ENCODE peak calls at places on chromosomes 2 and 18, in nine cellular contexts. Z is heart right ventricle; K is HCT116; H is neural progenitor cell; A is right lobe of liver; N is CD8-positive, alpha-beta T cell; Y is GM23248; R is naive thymus-derived CD4-positive, alpha-beta T cell; B is adrenal gland. Q is an unnamed sample. For H3K4me1, the result is how much of the 10 kb centered on the place peaks cover.

GRCh38 chr2:183898641-183899040 is 699.7 kb upstream of the ZNF804A start:
- DNase-seq in Y (no peak), N (no peak), B (no peak), Z (no peak), A (no peak), K (no peak), R (no peak), H (no peak), Q (no peak)

GRCh38 chr2:236210536-236210935 is 42.4 kb upstream of the GBX2 start:
- DNase-seq in R (no peak), Z (no peak), B (no peak), H (no peak), Y (no peak), K (no peak), A (no peak), N (no peak), Q (no peak)

GRCh38 chr18:47975701-47976100 is 45.2 kb upstream of the SMAD2 start:
- DNase-seq in N (no peak), Z (no peak), R (no peak), H (no peak), B (no peak), Y (no peak), K (no peak), A (no peak), Q (no peak)

GRCh38 chr2:120684225-120684624 is 51.4 kb upstream of the GLI2 start:
- DNase-seq in Z (no peak), Y (peak), A (no peak), B (no peak), N (no peak), R (no peak), K (no peak), H (no peak), Q (no peak)

GRCh38 chr2:240820607-240821428 is 799 bp upstream of the KIF1A start:
- DNase-seq in B (no peak), N (no peak), K (no peak), H (peak), Y (no peak), Z (no peak), R (no peak), A (no peak), Q (no peak)

GRCh38 chr2:38549066-38549465 is 53.7 kb downstream of the HNRNPLL start:
- DNase-seq in K (no peak), A (no peak), B (no peak), Y (no peak), N (no peak), Z (no peak), H (no peak), R (no peak), Q (no peak)

GRCh38 chr18:80249217-80250093 is 2.1 kb upstream of the PARD6G start:
- DNase-seq in R (no peak), A (no peak), Y (peak), N (no peak), B (no peak), K (no peak), Z (no peak), H (no peak), Q (no peak)

GRCh38 chr18:3332376-3332775 is 70.4 kb downstream of the MYL12B start:
- DNase-seq in H (no peak), A (no peak), Y (peak), Z (no peak), N (no peak), K (no peak), B (no peak), R (no peak), Q (no peak)

GRCh38 chr18:61635901-61636528 is 256.8 kb downstream of the RNF152 start:
- DNase-seq in Y (peak), Z (peak), N (no peak), K (peak), A (peak), B (peak), H (peak), R (peak), Q (peak)

GRCh38 chr2:42386684-42387083 is 25.7 kb upstream of the COX7A2L start:
- DNase-seq in R (no peak), Y (peak), H (no peak), Z (no peak), N (no peak), K (peak), A (no peak), B (no peak), Q (no peak)

GRCh38 chr2:207156451-207157161 is 9.1 kb downstream of the KLF7 start:
- DNase-seq in Y (no peak), K (no peak), R (no peak), A (no peak), Z (no peak), H (no peak), B (no peak), N (no peak), Q (no peak)

GRCh38 chr2:129193961-129194360 is 785.5 kb upstream of the RAB6C start:
- DNase-seq in H (peak), A (no peak), N (no peak), B (no peak), Z (no peak), R (no peak), Y (no peak), K (no peak), Q (no peak)

GRCh38 chr18:34352385-34353163 is 127.9 kb upstream of the NOL4 start:
- DNase-seq in R (no peak), Y (peak), K (no peak), B (no peak), A (no peak), Z (no peak), N (no peak), H (peak), Q (no peak)

DNA sequence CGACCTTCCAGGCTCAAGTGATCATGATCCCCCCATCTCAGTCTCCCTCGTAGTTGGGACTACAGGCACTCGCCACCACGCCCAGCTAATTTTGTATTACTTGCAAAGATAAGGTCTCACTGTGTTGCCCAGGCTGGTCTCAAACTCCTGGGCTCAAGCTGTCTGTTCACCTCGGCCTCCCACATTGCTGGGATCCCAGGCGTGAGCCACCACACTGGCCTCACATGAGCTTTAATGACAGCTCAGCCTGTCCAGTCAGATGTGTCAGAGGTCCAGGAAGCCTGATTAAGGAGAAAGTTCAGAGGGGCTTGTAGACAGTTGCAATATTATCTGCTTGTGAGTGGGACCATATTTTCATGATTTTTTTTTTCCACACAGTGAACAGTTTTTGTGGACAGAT is 82.0 kb downstream of the LIMS1 start:
- DNase-seq in Z (no peak), A (no peak), R (no peak), Y (no peak), K (no peak), B (no peak), N (no peak), H (no peak), Q (no peak)
- H3K4me1 ChIP-seq in Z (half or more), A (under half), R (under half), Y (under half), K (under half), B (half or more), N (under half), H (under half), Q (under half)

GRCh38 chr2:10549196-10549595 is 101.1 kb upstream of the ODC1 start:
- DNase-seq in K (no peak), Y (no peak), A (no peak), B (no peak), Z (no peak), R (no peak), N (no peak), H (no peak), Q (no peak)

GRCh38 chr2:10548626-10549025 is 100.5 kb upstream of the ODC1 start:
- DNase-seq in Y (peak), H (no peak), B (no peak), R (no peak), Z (peak), N (no peak), A (no peak), K (no peak), Q (no peak)

GRCh38 chr2:10547663-10548384 is 99.7 kb upstream of the ODC1 start:
- DNase-seq in H (peak), A (no peak), R (no peak), N (no peak), B (no peak), K (no peak), Y (no peak), Z (no peak), Q (no peak)

GRCh38 chr2:10549621-10550020 is 101.5 kb upstream of the ODC1 start:
- DNase-seq in H (no peak), K (no peak), B (no peak), R (no peak), N (no peak), A (no peak), Y (no peak), Z (no peak), Q (peak)

GRCh38 chr2:10547011-10547410 is 98.9 kb upstream of the ODC1 start:
- DNase-seq in H (no peak), N (no peak), R (no peak), B (no peak), K (no peak), Z (no peak), Y (peak), A (no peak), Q (no peak)
- H3K4me3 ChIP-seq in H (no peak), N (no peak), R (no peak), B (no peak), K (no peak), Z (no peak), Y (no peak), A (no peak), Q (no peak)

DNA sequence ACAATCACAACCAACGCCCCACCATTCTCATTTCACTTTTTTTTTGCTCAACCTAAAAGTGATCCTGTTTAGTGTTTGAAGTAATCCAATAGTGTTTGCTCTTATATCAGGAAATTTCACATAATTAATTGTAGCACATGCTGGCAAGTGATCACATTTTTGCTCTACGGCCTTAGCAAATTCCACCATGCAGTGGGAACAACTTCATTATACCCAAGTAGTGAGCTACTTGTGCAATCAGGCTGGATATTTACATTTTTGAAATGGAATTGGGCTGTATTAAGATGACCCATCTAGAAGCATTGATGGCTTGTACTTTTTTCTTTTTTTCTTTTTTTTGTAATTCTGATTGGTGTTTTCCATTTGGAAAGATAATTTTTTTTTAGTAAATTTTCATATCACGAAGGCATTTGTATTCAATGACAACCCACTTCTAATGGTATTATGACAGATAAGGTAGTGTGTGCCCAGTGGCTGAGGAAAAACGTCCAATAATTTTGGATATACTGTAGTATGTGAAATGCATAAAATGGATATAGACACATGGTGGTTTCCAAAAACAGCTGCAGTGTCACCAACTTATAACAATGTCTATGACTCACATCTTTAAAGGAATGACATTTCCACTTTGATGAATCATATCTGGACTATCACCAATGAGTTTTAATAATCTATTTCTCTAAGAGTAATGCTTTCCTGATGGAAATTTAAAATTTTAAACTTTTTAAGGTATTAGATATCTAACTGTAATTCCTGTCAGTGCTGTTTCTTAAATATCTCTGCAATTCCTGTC is 130.6 kb downstream of the COL6A3 start:
- DNase-seq in A (no peak), Z (no peak), Y (peak), H (no peak), B (no peak), R (no peak), K (no peak), N (no peak), Q (no peak)
- H3K27ac ChIP-seq in A (no peak), Z (peak), Y (peak), H (no peak), B (no peak), R (no peak), K (no peak), N (no peak), Q (no peak)

DNA sequence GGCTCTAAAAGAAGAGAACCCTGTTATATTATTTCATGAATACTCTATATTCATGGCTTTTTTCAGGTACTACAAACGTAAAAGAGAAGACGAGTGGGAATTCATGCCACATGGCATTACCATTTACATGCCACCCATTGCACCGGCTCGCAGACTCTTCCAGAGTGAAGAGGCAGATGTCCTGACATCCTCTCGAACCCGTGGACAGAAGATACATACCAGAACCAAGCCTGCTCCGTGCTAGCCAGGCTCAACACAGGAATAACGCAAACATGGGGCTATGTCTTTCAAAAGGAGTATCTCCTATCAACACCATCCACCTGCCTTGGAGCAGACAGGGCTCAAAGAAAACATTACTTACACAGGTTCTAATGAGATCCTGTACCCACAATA is 168.8 kb downstream of the THADA start:
- DNase-seq in B (no peak), K (no peak), Y (no peak), R (no peak), Z (no peak), H (no peak), A (no peak), N (no peak), Q (no peak)
- H3K4me1 ChIP-seq in B (under half), K (half or more), Y (under half), R (under half), Z (under half), H (under half), A (under half), N (under half), Q (under half)

GRCh38 chr2:85852979-85853498 is 35.8 kb downstream of the ST3GAL5 start:
- DNase-seq in Y (peak), K (no peak), H (no peak), Z (peak), A (peak), R (peak), N (peak), B (no peak), Q (peak)

GRCh38 chr2:85854897-85855296 is 33.9 kb downstream of the ST3GAL5 start:
- DNase-seq in H (no peak), K (no peak), B (no peak), A (no peak), Y (no peak), R (no peak), N (no peak), Z (no peak), Q (no peak)

GRCh38 chr2:85853499-85854165 is 35.2 kb downstream of the ST3GAL5 start:
- DNase-seq in B (no peak), R (peak), Y (no peak), H (no peak), K (no peak), A (no peak), Z (no peak), N (no peak), Q (no peak)

GRCh38 chr2:85852078-85852790 is 36.6 kb downstream of the ST3GAL5 start:
- DNase-seq in H (no peak), A (no peak), N (no peak), R (no peak), Y (no peak), K (no peak), B (no peak), Z (no peak), Q (no peak)

GRCh38 chr2:85854166-85854509 is 34.7 kb downstream of the ST3GAL5 start:
- DNase-seq in B (no peak), N (no peak), R (no peak), Z (no peak), H (no peak), A (no peak), K (no peak), Y (no peak), Q (no peak)
- H3K4me3 ChIP-seq in B (no peak), N (peak), R (peak), Z (no peak), H (no peak), A (no peak), K (no peak), Y (no peak), Q (no peak)

DNA sequence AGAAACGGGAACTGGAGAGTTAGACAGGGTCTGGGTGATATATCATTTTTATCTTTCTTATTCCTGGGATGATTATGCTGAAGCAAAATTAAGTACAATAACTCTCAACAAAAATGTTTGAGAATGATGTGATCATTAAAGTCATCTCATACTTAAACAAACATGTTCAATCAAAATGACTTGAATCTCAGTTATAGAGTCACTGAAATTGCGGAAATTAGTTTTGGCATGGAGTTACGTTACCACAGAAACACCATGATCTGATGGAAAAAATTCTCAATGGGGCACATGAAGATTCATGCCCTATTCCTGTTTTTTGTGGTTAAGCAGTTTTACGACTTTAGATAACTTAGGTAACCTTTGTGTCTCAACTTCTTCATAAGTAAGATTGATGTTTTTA is 757.7 kb downstream of the EPHA4 start:
- DNase-seq in R (no peak), Z (no peak), Y (no peak), B (no peak), A (no peak), H (no peak), N (no peak), K (no peak), Q (no peak)
- H3K27ac ChIP-seq in R (no peak), Z (no peak), Y (no peak), B (no peak), A (no peak), H (no peak), N (no peak), K (no peak), Q (no peak)

DNA sequence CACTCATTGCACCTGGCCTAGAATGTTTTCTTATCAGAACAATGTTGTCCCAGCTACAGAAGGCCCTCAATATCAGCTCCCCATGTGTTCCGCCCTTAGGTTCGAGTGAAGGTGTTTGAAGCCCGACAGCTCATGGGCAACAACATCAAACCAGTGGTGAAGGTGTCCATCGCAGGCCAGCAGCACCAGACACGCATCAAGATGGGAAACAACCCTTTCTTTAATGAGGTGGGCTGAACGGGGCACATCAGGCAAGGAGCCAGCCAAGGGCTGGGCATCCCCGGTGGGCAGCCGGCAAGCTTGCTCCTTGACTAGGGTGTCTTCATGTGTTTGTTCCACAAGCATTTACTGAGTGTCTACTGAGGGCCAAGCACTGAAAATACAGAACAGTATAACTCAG is 9.2 kb downstream of the FER1L5 start:
- DNase-seq in A (no peak), H (no peak), R (no peak), N (no peak), Y (no peak), K (no peak), Z (no peak), B (no peak), Q (no peak)
- H3K4me1 ChIP-seq in A (under half), H (under half), R (under half), N (under half), Y (under half), K (under half), Z (under half), B (under half), Q (under half)

DNA sequence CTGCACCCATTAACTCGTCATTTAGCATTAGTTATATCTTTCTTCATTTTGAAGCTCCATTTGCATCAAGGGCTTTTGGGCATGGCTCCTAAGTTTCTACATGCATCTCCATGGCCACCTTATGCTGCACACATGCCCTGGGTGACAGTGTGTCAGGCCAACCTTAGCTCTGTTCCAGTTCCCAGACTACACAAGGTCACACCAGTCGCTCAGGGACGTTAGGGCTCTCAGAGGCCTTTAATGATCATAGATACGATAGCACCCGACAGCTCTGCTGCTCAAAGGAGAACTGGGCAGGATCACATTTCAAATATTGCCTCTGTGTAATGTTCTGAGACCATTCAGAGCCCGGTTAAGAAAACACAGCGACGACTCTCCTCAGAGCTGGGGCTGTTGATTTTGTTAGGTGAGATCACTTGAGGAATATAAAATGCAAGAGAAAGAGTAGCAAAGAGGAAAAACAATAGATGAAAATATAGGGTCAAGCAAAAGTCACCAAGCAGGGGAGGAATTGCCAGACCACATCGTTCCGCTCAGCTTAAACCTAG is 166.6 kb upstream of the TANK start:
- DNase-seq in A (no peak), B (peak), K (no peak), R (no peak), N (no peak), Y (no peak), H (no peak), Z (peak), Q (no peak)
- H3K4me3 ChIP-seq in A (no peak), B (no peak), K (no peak), R (no peak), N (no peak), Y (no peak), H (no peak), Z (no peak), Q (no peak)

Q was measured in aorta.